ENCODE peak calls at places on chromosomes 12 and 14, in ten cellular contexts. X, W, S, R, E, T, N, J, B and C are unnamed samples.

GRCh38 chr12:92404259-92404894 is 258.7 kb upstream of the BTG1 start:
- DNase-seq in B (no peak), E (no peak), R (no peak), X (no peak), W (no peak), S (no peak), J (no peak), N (no peak), T (no peak), C (peak; percentile 64)

GRCh38 chr14:23060536-23061260 is 3.4 kb upstream of the CDH24 start:
- DNase-seq in J (no peak), N (no peak), S (no peak), W (no peak), X (no peak), T (no peak), E (no peak), R (no peak), B (no peak), C (no peak)

GRCh38 chr12:1920436-1920835 is 2.0 kb upstream of the CACNA2D4 start:
- DNase-seq in N (no peak), X (peak; percentile 2), J (no peak), E (peak; percentile 0), R (peak; percentile 40), W (peak; percentile 18), B (no peak), S (no peak), T (no peak), C (no peak)

GRCh38 chr14:90281766-90282165 is 25.4 kb downstream of the PSMC1 start:
- DNase-seq in R (no peak), W (no peak), E (no peak), N (no peak), X (no peak), B (no peak), J (no peak), T (no peak), S (peak; percentile 27), C (no peak)

GRCh38 chr12:105270671-105271255 is 34.8 kb upstream of the APPL2 start:
- DNase-seq in B (no peak), T (no peak), J (no peak), W (no peak), S (no peak), R (no peak), N (no peak), E (no peak), X (no peak), C (no peak)

GRCh38 chr12:6070472-6071257 is 53.8 kb downstream of the VWF start:
- DNase-seq in X (no peak), R (no peak), B (no peak), S (no peak), N (no peak), T (no peak), E (no peak), W (peak; percentile 90), J (no peak), C (no peak)

GRCh38 chr14:47539065-47539464 is 136.3 kb downstream of the MDGA2 start:
- DNase-seq in T (no peak), S (no peak), B (peak; percentile 38), J (no peak), W (peak; percentile 43), R (peak; percentile 69), X (no peak), N (no peak), E (no peak), C (no peak)

GRCh38 chr14:72752034-72752412 is 141.9 kb downstream of the DPF3 start:
- DNase-seq in S (no peak), T (no peak), J (no peak), W (no peak), E (no peak), X (peak; percentile 22), B (no peak), R (peak; percentile 49), N (no peak), C (no peak)

GRCh38 chr14:96261772-96262485 is 5.9 kb downstream of the BDKRB1 start:
- DNase-seq in S (no peak), T (no peak), E (peak; percentile 25), X (no peak), B (no peak), R (no peak), W (no peak), N (no peak), J (no peak), C (no peak)